ENCODE peak calls at places on chromosomes 6 and 20, in eight cellular contexts. B is activated naive CD4-positive, alpha-beta T cell treated with Interleukin-2 at 50 U/mL for 16 hours; F is tibial nerve; T is activated naive CD8-positive, alpha-beta T cell treated with anti-CD3 and anti-CD28 coated beads for 36 hours; U is neural crest cell; O is A673; Y is activated T-cell treated with anti-CD3 and anti-CD28 coated beads, Interleukin-2, amount 50 U/mL, for 1 hour; N is COR-L47. V is an unnamed sample.

GRCh38 chr6:130140084-130140483 is 82.7 kb downstream of the SAMD3 start:
- DNase-seq in F (no peak), T (no peak), U (no peak), B (no peak), Y (no peak), O (no peak), N (no peak), V (no peak)

GRCh38 chr6:44339763-44340625 is 2.5 kb upstream of the SPATS1 start:
- DNase-seq in Y (no peak), N (no peak), F (no peak), U (no peak), B (no peak), T (no peak), O (no peak), V (no peak)

GRCh38 chr6:37741757-37742400 is 44.2 kb upstream of the MDGA1 start:
- DNase-seq in Y (no peak), T (no peak), N (peak), B (no peak), F (no peak), U (peak), O (peak), V (peak)

GRCh38 chr6:169141706-169142705 is 111.6 kb downstream of the THBS2 start:
- DNase-seq in O (no peak), F (no peak), N (no peak), B (no peak), T (no peak), U (no peak), Y (no peak), V (no peak)

GRCh38 chr20:40766790-40767529 is 77.9 kb upstream of the MAFB start:
- DNase-seq in B (no peak), F (no peak), T (no peak), U (no peak), O (no peak), Y (no peak), N (no peak), V (no peak)

GRCh38 chr20:41534842-41535241 is 83.3 kb downstream of the CHD6 start:
- DNase-seq in T (no peak), F (no peak), Y (no peak), B (no peak), N (no peak), O (no peak), U (no peak), V (no peak)

GRCh38 chr20:1761116-1761515 is 103.5 kb upstream of the SIRPG start:
- DNase-seq in O (peak), N (no peak), Y (no peak), F (no peak), U (no peak), B (no peak), T (no peak), V (no peak)

GRCh38 chr6:157999100-158000051 is 17.7 kb downstream of the SYNJ2 start:
- DNase-seq in F (no peak), T (no peak), B (no peak), O (no peak), N (no peak), Y (no peak), U (no peak), V (no peak)

GRCh38 chr20:15594296-15594695 is 979.0 kb downstream of the KIF16B start:
- DNase-seq in O (no peak), T (no peak), U (no peak), Y (no peak), B (no peak), F (no peak), N (no peak), V (no peak)

GRCh38 chr20:63955281-63955845 is 853 bp downstream of the UCKL1 start:
- DNase-seq in Y (peak), T (peak), F (no peak), N (peak), B (peak), U (peak), O (peak), V (peak)

V was measured in HuH-7.5.